ENCODE peak calls at places on chromosome X, in ten cellular contexts. One of them, this sample, is unnamed.

GRCh38 chrX:67892391-67892790 is 348.6 kb downstream of the AR start:
- DNase-seq in Calu3: no peak
- DNase-seq in kidney: no peak
- DNase-seq in mesothelial cell of epicardium: no peak
- DNase-seq in activated naive CD8-positive, alpha-beta T cell treated with anti-CD3 and anti-CD28 coated beads for 36 hours: no peak
- DNase-seq in NCI-H187 treated with DMSO at 0.1 percent for 48 hours: no peak
- DNase-seq in T47D: no peak
- DNase-seq in GM23248: no peak
- DNase-seq in T-helper 9 cell: no peak
- DNase-seq in nephron progenitor cell: no peak
- DNase-seq in this sample: no peak

GRCh38 chrX:75229774-75230173 is 44.1 kb upstream of the UPRT start:
- DNase-seq in Calu3: no peak
- DNase-seq in kidney: no peak
- DNase-seq in mesothelial cell of epicardium: no peak
- DNase-seq in activated naive CD8-positive, alpha-beta T cell treated with anti-CD3 and anti-CD28 coated beads for 36 hours: no peak
- DNase-seq in NCI-H187 treated with DMSO at 0.1 percent for 48 hours: no peak
- DNase-seq in T47D: no peak
- DNase-seq in GM23248: no peak
- DNase-seq in T-helper 9 cell: no peak
- DNase-seq in nephron progenitor cell: no peak
- DNase-seq in this sample: no peak

GRCh38 chrX:106780664-106781377 is 21.7 kb upstream of the TBC1D8B start:
- DNase-seq in Calu3: peak
- DNase-seq in kidney: no peak
- DNase-seq in mesothelial cell of epicardium: no peak
- DNase-seq in activated naive CD8-positive, alpha-beta T cell treated with anti-CD3 and anti-CD28 coated beads for 36 hours: no peak
- DNase-seq in NCI-H187 treated with DMSO at 0.1 percent for 48 hours: no peak
- DNase-seq in T47D: no peak
- DNase-seq in GM23248: no peak
- DNase-seq in T-helper 9 cell: no peak
- DNase-seq in nephron progenitor cell: no peak
- DNase-seq in this sample: no peak

GRCh38 chrX:131741103-131741581 is 197.3 kb downstream of the OR13H1 start:
- DNase-seq in Calu3: no peak
- DNase-seq in kidney: peak
- DNase-seq in mesothelial cell of epicardium: no peak
- DNase-seq in activated naive CD8-positive, alpha-beta T cell treated with anti-CD3 and anti-CD28 coated beads for 36 hours: no peak
- DNase-seq in NCI-H187 treated with DMSO at 0.1 percent for 48 hours: peak
- DNase-seq in T47D: no peak
- DNase-seq in GM23248: no peak
- DNase-seq in T-helper 9 cell: peak
- DNase-seq in nephron progenitor cell: no peak
- DNase-seq in this sample: no peak

GRCh38 chrX:57595381-57595811 is 3.6 kb downstream of the ZXDB start:
- DNase-seq in Calu3: no peak
- DNase-seq in kidney: no peak
- DNase-seq in mesothelial cell of epicardium: no peak
- DNase-seq in activated naive CD8-positive, alpha-beta T cell treated with anti-CD3 and anti-CD28 coated beads for 36 hours: no peak
- DNase-seq in NCI-H187 treated with DMSO at 0.1 percent for 48 hours: no peak
- DNase-seq in T47D: no peak
- DNase-seq in GM23248: peak
- DNase-seq in T-helper 9 cell: no peak
- DNase-seq in nephron progenitor cell: no peak
- DNase-seq in this sample: no peak

GRCh38 chrX:107496786-107497185 is 47.3 kb downstream of the FRMPD3 start:
- DNase-seq in Calu3: no peak
- DNase-seq in kidney: no peak
- DNase-seq in mesothelial cell of epicardium: no peak
- DNase-seq in activated naive CD8-positive, alpha-beta T cell treated with anti-CD3 and anti-CD28 coated beads for 36 hours: no peak
- DNase-seq in NCI-H187 treated with DMSO at 0.1 percent for 48 hours: no peak
- DNase-seq in T47D: peak
- DNase-seq in GM23248: no peak
- DNase-seq in T-helper 9 cell: no peak
- DNase-seq in nephron progenitor cell: no peak
- DNase-seq in this sample: no peak

GRCh38 chrX:107565916-107566602 is 62.3 kb upstream of the PRPS1 start:
- DNase-seq in Calu3: peak
- DNase-seq in kidney: no peak
- DNase-seq in mesothelial cell of epicardium: no peak
- DNase-seq in activated naive CD8-positive, alpha-beta T cell treated with anti-CD3 and anti-CD28 coated beads for 36 hours: no peak
- DNase-seq in NCI-H187 treated with DMSO at 0.1 percent for 48 hours: no peak
- DNase-seq in T47D: peak
- DNase-seq in GM23248: peak
- DNase-seq in T-helper 9 cell: no peak
- DNase-seq in nephron progenitor cell: peak
- DNase-seq in this sample: no peak

GRCh38 chrX:136781180-136781797 is 557 bp upstream of the ARHGEF6 start:
- DNase-seq in Calu3: no peak
- DNase-seq in kidney: no peak
- DNase-seq in mesothelial cell of epicardium: no peak
- DNase-seq in activated naive CD8-positive, alpha-beta T cell treated with anti-CD3 and anti-CD28 coated beads for 36 hours: no peak
- DNase-seq in NCI-H187 treated with DMSO at 0.1 percent for 48 hours: no peak
- DNase-seq in T47D: peak
- DNase-seq in GM23248: peak
- DNase-seq in T-helper 9 cell: no peak
- DNase-seq in nephron progenitor cell: no peak
- DNase-seq in this sample: no peak

GRCh38 chrX:17848545-17849265 is 12.4 kb downstream of the RAI2 start:
- DNase-seq in Calu3: no peak
- DNase-seq in kidney: no peak
- DNase-seq in mesothelial cell of epicardium: no peak
- DNase-seq in activated naive CD8-positive, alpha-beta T cell treated with anti-CD3 and anti-CD28 coated beads for 36 hours: no peak
- DNase-seq in NCI-H187 treated with DMSO at 0.1 percent for 48 hours: no peak
- DNase-seq in T47D: no peak
- DNase-seq in GM23248: no peak
- DNase-seq in T-helper 9 cell: no peak
- DNase-seq in nephron progenitor cell: no peak
- DNase-seq in this sample: no peak

GRCh38 chrX:41588271-41588670 is 100.5 kb upstream of the GPR34 start:
- DNase-seq in Calu3: no peak
- DNase-seq in kidney: no peak
- DNase-seq in mesothelial cell of epicardium: no peak
- DNase-seq in activated naive CD8-positive, alpha-beta T cell treated with anti-CD3 and anti-CD28 coated beads for 36 hours: no peak
- DNase-seq in NCI-H187 treated with DMSO at 0.1 percent for 48 hours: no peak
- DNase-seq in T47D: no peak
- DNase-seq in GM23248: no peak
- DNase-seq in T-helper 9 cell: no peak
- DNase-seq in nephron progenitor cell: no peak
- DNase-seq in this sample: no peak

GRCh38 chrX:46117234-46117633 is 428.0 kb downstream of the ZNF674 start:
- DNase-seq in Calu3: no peak
- DNase-seq in kidney: peak
- DNase-seq in mesothelial cell of epicardium: no peak
- DNase-seq in activated naive CD8-positive, alpha-beta T cell treated with anti-CD3 and anti-CD28 coated beads for 36 hours: no peak
- DNase-seq in NCI-H187 treated with DMSO at 0.1 percent for 48 hours: no peak
- DNase-seq in T47D: no peak
- DNase-seq in GM23248: no peak
- DNase-seq in T-helper 9 cell: no peak
- DNase-seq in nephron progenitor cell: no peak
- DNase-seq in this sample: no peak

GRCh38 chrX:44872319-44872816 is 620 bp upstream of the KDM6A start:
- DNase-seq in Calu3: peak
- DNase-seq in kidney: peak
- DNase-seq in mesothelial cell of epicardium: peak
- DNase-seq in activated naive CD8-positive, alpha-beta T cell treated with anti-CD3 and anti-CD28 coated beads for 36 hours: peak
- DNase-seq in NCI-H187 treated with DMSO at 0.1 percent for 48 hours: no peak
- DNase-seq in T47D: no peak
- DNase-seq in GM23248: peak
- DNase-seq in T-helper 9 cell: peak
- DNase-seq in nephron progenitor cell: no peak
- DNase-seq in this sample: peak

GRCh38 chrX:10158279-10158939 is 1.6 kb downstream of the CLCN4 start:
- DNase-seq in Calu3: peak
- DNase-seq in kidney: no peak
- DNase-seq in mesothelial cell of epicardium: no peak
- DNase-seq in activated naive CD8-positive, alpha-beta T cell treated with anti-CD3 and anti-CD28 coated beads for 36 hours: peak
- DNase-seq in NCI-H187 treated with DMSO at 0.1 percent for 48 hours: no peak
- DNase-seq in T47D: no peak
- DNase-seq in GM23248: peak
- DNase-seq in T-helper 9 cell: no peak
- DNase-seq in nephron progenitor cell: peak
- DNase-seq in this sample: no peak

GRCh38 chrX:45524296-45524695 is 323.6 kb upstream of the DIPK2B start:
- DNase-seq in Calu3: no peak
- DNase-seq in kidney: no peak
- DNase-seq in mesothelial cell of epicardium: no peak
- DNase-seq in activated naive CD8-positive, alpha-beta T cell treated with anti-CD3 and anti-CD28 coated beads for 36 hours: no peak
- DNase-seq in NCI-H187 treated with DMSO at 0.1 percent for 48 hours: no peak
- DNase-seq in T47D: no peak
- DNase-seq in GM23248: no peak
- DNase-seq in T-helper 9 cell: no peak
- DNase-seq in nephron progenitor cell: no peak
- DNase-seq in this sample: no peak